ENCODE peak calls at places on chromosomes 4 and X, in eight cellular contexts. C is IMR-90; L is Peyer's patch; Q is CD4-positive, alpha-beta memory T cell; I is psoas muscle; A is cardiac muscle cell; N is CD8-positive, alpha-beta memory T cell; F is uterus. G is an unnamed sample.

GRCh38 chr4:36189511-36190226 is 54.6 kb downstream of the ARAP2 start:
- DNase-seq in C (no peak), L (no peak), Q (peak; percentile 14), I (no peak), A (no peak), N (peak; percentile 2), F (no peak), G (no peak)

GRCh38 chr4:36308150-36308549 is 26.7 kb downstream of the DTHD1 start:
- DNase-seq in C (no peak), L (no peak), Q (no peak), I (no peak), A (no peak), N (no peak), F (no peak), G (no peak)

GRCh38 chrX:151996329-151996728 is 21.9 kb upstream of the GABRE start:
- DNase-seq in C (no peak), L (no peak), Q (no peak), I (no peak), A (no peak), N (no peak), F (no peak), G (no peak)

GRCh38 chr4:38856046-38856445 is 571 bp downstream of the TLR6 start:
- DNase-seq in C (no peak), L (peak; percentile 65), Q (no peak), I (no peak), A (no peak), N (no peak), F (no peak), G (no peak)

GRCh38 chr4:183404016-183404415 is 40.4 kb upstream of the CDKN2AIP start:
- DNase-seq in C (no peak), L (no peak), Q (no peak), I (no peak), A (no peak), N (no peak), F (no peak), G (no peak)

GRCh38 chr4:105343523-105343931 is 130.3 kb downstream of the PPA2 start:
- DNase-seq in C (peak; percentile 12), L (no peak), Q (no peak), I (no peak), A (peak; percentile 39), N (no peak), F (no peak), G (no peak)

GRCh38 chr4:89558147-89558546 is 250.5 kb upstream of the GPRIN3 start:
- DNase-seq in C (no peak), L (no peak), Q (no peak), I (no peak), A (peak; percentile 19), N (no peak), F (no peak), G (no peak)

GRCh38 chr4:26140150-26140898 is 180.5 kb upstream of the RBPJ start:
- DNase-seq in C (peak; percentile 59), L (no peak), Q (no peak), I (no peak), A (no peak), N (no peak), F (peak; percentile 67), G (no peak)

GRCh38 chrX:154490021-154490413 is 412 bp downstream of the SLC10A3 start:
- DNase-seq in C (peak; percentile 45), L (peak; percentile 64), Q (no peak), I (no peak), A (peak; percentile 61), N (no peak), F (peak; percentile 72), G (no peak)

GRCh38 chr4:151316645-151317044 is 8.8 kb downstream of the SH3D19 start:
- DNase-seq in C (no peak), L (peak; percentile 77), Q (no peak), I (no peak), A (no peak), N (no peak), F (no peak), G (no peak)

GRCh38 chr4:23423540-23423939 is 466.3 kb downstream of the PPARGC1A start:
- DNase-seq in C (no peak), L (no peak), Q (no peak), I (no peak), A (no peak), N (no peak), F (no peak), G (no peak)

DNA sequence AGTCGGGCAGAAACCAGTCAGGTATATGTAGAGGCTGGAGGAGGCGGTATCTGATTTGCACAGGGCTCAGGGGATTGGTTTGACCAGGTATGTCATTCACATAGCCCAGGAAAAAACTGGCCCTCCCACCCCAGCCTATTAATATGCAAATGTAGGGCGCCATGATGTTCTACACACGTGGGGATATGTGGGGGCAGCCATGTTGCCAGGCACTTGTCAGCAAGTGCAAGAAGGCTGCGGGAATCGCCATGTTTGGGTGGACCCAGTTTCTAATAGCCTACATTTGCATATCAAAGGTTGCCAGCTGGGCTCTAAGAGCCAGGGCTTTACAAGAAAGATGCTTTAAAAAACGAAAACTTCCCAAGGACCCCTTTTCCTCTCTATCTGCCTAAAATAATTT is 335.1 kb downstream of the SMARCA1 start:
- DNase-seq in C (no peak), L (no peak), Q (no peak), I (no peak), A (no peak), N (no peak), F (no peak), G (no peak)
- H3K27ac ChIP-seq in C (no peak overlapping the region), L (no peak overlapping the region), Q (no peak overlapping the region), I (no peak overlapping the region), A (no peak overlapping the region), N (no peak overlapping the region), F (no peak overlapping the region), G (no peak overlapping the region)

GRCh38 chr4:186624951-186625350 is 69.6 kb upstream of the MTNR1A start:
- DNase-seq in C (peak; percentile 87), L (no peak), Q (no peak), I (no peak), A (peak; percentile 80), N (no peak), F (no peak), G (no peak)
- H3K36me3 ChIP-seq in C (peaks cover 54% of the 10 kb centered on the region), L (no peaks in the 10 kb centered on the region), Q (no peaks in the 10 kb centered on the region), I (no peaks in the 10 kb centered on the region), A (peaks cover 14% of the 10 kb centered on the region), N (no peaks in the 10 kb centered on the region), F (no peaks in the 10 kb centered on the region), G (no peaks in the 10 kb centered on the region)

GRCh38 chr4:185142911-185143595 is at the start of gene SLC25A4:
- DNase-seq in C (peak; percentile 62), L (peak; percentile 94), Q (peak; percentile 80), I (peak; percentile 95), A (peak; percentile 69), N (peak; percentile 90), F (peak; percentile 74), G (peak; percentile 86)

GRCh38 chr4:185143596-185143969 is 517 bp downstream of the SLC25A4 start:
- DNase-seq in C (peak; percentile 17), L (peak; percentile 64), Q (peak; percentile 7), I (peak; percentile 94), A (peak; percentile 14), N (no peak), F (peak; percentile 58), G (no peak)

GRCh38 chr4:185144601-185145240 is 1.7 kb downstream of the SLC25A4 start:
- DNase-seq in C (no peak), L (no peak), Q (no peak), I (peak; percentile 62), A (no peak), N (no peak), F (no peak), G (no peak)

GRCh38 chr4:185142563-185142910 is 529 bp upstream of the SLC25A4 start:
- DNase-seq in C (no peak), L (no peak), Q (no peak), I (no peak), A (no peak), N (no peak), F (no peak), G (no peak)

DNA sequence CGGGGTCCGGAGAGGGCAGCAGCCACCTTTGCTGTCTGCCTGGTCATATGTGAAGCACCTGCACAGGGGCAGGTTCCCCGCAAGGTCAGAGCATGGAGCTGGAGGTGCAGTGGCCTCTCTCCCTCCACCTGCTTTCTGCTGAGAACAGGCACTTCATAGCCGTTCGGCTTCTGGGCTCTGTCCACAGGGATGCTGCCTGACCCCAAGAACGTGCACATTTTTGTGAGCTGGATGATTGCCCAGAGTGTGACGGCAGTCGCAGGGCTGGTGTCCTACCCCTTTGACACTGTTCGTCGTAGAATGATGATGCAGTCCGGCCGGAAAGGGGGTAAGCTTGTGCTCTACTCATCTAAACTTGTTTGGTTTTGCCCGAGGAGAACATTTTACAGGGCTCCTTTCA is 2.5 kb downstream of the SLC25A4 start:
- DNase-seq in C (no peak), L (no peak), Q (no peak), I (peak; percentile 72), A (peak; percentile 14), N (no peak), F (no peak), G (no peak)
- H3K27ac ChIP-seq in C (no peak overlapping the region), L (no peak overlapping the region), Q (no peak overlapping the region), I (peak overlapping the region; percentile 91), A (peak overlapping the region; percentile 22), N (no peak overlapping the region), F (peak overlapping the region; percentile 11), G (no peak overlapping the region)

GRCh38 chr4:95158626-95159025 is 390.1 kb downstream of the UNC5C start:
- DNase-seq in C (no peak), L (no peak), Q (no peak), I (no peak), A (no peak), N (no peak), F (no peak), G (no peak)
- H3K36me3 ChIP-seq in C (no peaks in the 10 kb centered on the region), L (no peaks in the 10 kb centered on the region), Q (no peaks in the 10 kb centered on the region), I (no peaks in the 10 kb centered on the region), A (no peaks in the 10 kb centered on the region), N (no peaks in the 10 kb centered on the region), F (no peaks in the 10 kb centered on the region), G (no peaks in the 10 kb centered on the region)

G was measured in CD8-positive, alpha-beta T cell.